ENCODE peak calls at places on chromosomes 4 and X, in nine cellular contexts. P, C, L, U, I, F, S, V and D are unnamed samples. For H3K4me1, the result is how much of the 10 kb centered on the place peaks cover.

GRCh38 chr4:101594588-101594987 is 195.9 kb upstream of the BANK1 start:
- DNase-seq in P (no peak), C (no peak), L (no peak), U (no peak), I (no peak), F (no peak), S (no peak), V (no peak), D (no peak)

GRCh38 chr4:46386570-46386969 is 3.4 kb downstream of the GABRA2 start:
- DNase-seq in P (no peak), C (no peak), L (no peak), U (no peak), I (no peak), F (no peak), S (no peak), V (no peak), D (no peak)

GRCh38 chr4:41437264-41437566 is 100.7 kb upstream of the LIMCH1 start:
- DNase-seq in P (no peak), C (no peak), L (no peak), U (no peak), I (no peak), F (no peak), S (no peak), V (no peak), D (no peak)

GRCh38 chr4:20037745-20038144 is 214.0 kb upstream of the SLIT2 start:
- DNase-seq in P (no peak), C (no peak), L (no peak), U (no peak), I (no peak), F (no peak), S (no peak), V (no peak), D (no peak)

GRCh38 chr4:41256131-41256739 is 493 bp upstream of the UCHL1 start:
- DNase-seq in P (no peak), C (no peak), L (no peak), U (no peak), I (no peak), F (peak), S (no peak), V (peak), D (no peak)

GRCh38 chrX:97260679-97261078 is 377.0 kb downstream of the RPA4 start:
- DNase-seq in P (no peak), C (no peak), L (no peak), U (no peak), I (no peak), F (no peak), S (no peak), V (no peak), D (no peak)

GRCh38 chrX:17007134-17007768 is 60.8 kb downstream of the REPS2 start:
- DNase-seq in P (no peak), C (no peak), L (no peak), U (peak), I (peak), F (peak), S (no peak), V (peak), D (no peak)

GRCh38 chr4:3367866-3368265 is 73.9 kb upstream of the HGFAC start:
- DNase-seq in P (no peak), C (no peak), L (no peak), U (no peak), I (no peak), F (no peak), S (no peak), V (no peak), D (no peak)

GRCh38 chr4:82293304-82293703 is 80.5 kb downstream of the HNRNPD start:
- DNase-seq in P (no peak), C (no peak), L (no peak), U (peak), I (no peak), F (peak), S (no peak), V (no peak), D (peak)

GRCh38 chrX:67692246-67692645 is 148.4 kb downstream of the AR start:
- DNase-seq in P (no peak), C (no peak), L (no peak), U (peak), I (no peak), F (no peak), S (no peak), V (peak), D (no peak)

GRCh38 chrX:40097492-40098263 is at the start of gene BCOR:
- DNase-seq in P (peak), C (peak), L (peak), U (peak), I (peak), F (peak), S (peak), V (peak), D (peak)

GRCh38 chr4:40596522-40596921 is 33.1 kb downstream of the RBM47 start:
- DNase-seq in P (no peak), C (no peak), L (no peak), U (no peak), I (no peak), F (no peak), S (no peak), V (no peak), D (no peak)

GRCh38 chr4:107153228-107153627 is 117.1 kb upstream of the DKK2 start:
- DNase-seq in P (no peak), C (peak), L (no peak), U (no peak), I (no peak), F (no peak), S (no peak), V (peak), D (no peak)

GRCh38 chr4:15332377-15332776 is 95.5 kb upstream of the C1QTNF7 start:
- DNase-seq in P (no peak), C (no peak), L (no peak), U (no peak), I (no peak), F (no peak), S (no peak), V (no peak), D (no peak)

GRCh38 chrX:134544614-134545255 is 84.8 kb downstream of the HPRT1 start:
- DNase-seq in P (no peak), C (no peak), L (no peak), U (no peak), I (no peak), F (no peak), S (no peak), V (no peak), D (no peak)

GRCh38 chrX:134543201-134543797 is 83.3 kb downstream of the HPRT1 start:
- DNase-seq in P (no peak), C (no peak), L (no peak), U (no peak), I (no peak), F (no peak), S (no peak), V (peak), D (no peak)

GRCh38 chrX:134542485-134542884 is 82.5 kb downstream of the HPRT1 start:
- DNase-seq in P (no peak), C (no peak), L (no peak), U (peak), I (no peak), F (peak), S (no peak), V (peak), D (no peak)

GRCh38 chrX:134545524-134545923 is 85.6 kb downstream of the HPRT1 start:
- DNase-seq in P (no peak), C (no peak), L (no peak), U (no peak), I (no peak), F (no peak), S (no peak), V (no peak), D (no peak)

DNA sequence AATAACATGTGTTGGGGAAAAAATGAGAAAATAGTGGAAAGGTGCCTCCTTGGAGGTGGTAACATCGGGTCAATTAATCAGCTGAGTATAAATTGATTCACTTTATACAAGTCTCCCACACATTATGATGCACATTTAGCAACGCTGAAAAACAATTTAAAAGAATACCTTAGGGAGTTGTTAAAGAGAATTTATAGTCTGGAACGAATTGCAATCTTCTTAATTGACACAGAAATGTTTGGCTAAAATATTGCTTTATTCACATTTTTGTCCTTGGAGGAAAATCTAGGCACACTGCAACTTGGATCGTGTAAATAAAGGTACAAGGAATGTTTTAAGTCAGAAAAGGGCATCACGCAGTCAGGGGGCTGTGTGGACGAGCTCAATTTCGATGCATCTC is 84.2 kb downstream of the HPRT1 start:
- DNase-seq in P (no peak), C (no peak), L (no peak), U (no peak), I (no peak), F (no peak), S (no peak), V (no peak), D (no peak)
- H3K4me3 ChIP-seq in P (no peak), C (no peak), L (no peak), U (no peak), I (no peak), F (no peak), S (no peak), V (no peak), D (no peak)

GRCh38 chr4:7506572-7506971 is 71.8 kb upstream of the PSAPL1 start:
- DNase-seq in P (no peak), C (no peak), L (no peak), U (no peak), I (no peak), F (no peak), S (no peak), V (no peak), D (no peak)
- H3K4me1 ChIP-seq in P (under half), C (under half), L (under half), U (under half), I (under half), F (under half), S (under half), V (under half), D (under half)

DNA sequence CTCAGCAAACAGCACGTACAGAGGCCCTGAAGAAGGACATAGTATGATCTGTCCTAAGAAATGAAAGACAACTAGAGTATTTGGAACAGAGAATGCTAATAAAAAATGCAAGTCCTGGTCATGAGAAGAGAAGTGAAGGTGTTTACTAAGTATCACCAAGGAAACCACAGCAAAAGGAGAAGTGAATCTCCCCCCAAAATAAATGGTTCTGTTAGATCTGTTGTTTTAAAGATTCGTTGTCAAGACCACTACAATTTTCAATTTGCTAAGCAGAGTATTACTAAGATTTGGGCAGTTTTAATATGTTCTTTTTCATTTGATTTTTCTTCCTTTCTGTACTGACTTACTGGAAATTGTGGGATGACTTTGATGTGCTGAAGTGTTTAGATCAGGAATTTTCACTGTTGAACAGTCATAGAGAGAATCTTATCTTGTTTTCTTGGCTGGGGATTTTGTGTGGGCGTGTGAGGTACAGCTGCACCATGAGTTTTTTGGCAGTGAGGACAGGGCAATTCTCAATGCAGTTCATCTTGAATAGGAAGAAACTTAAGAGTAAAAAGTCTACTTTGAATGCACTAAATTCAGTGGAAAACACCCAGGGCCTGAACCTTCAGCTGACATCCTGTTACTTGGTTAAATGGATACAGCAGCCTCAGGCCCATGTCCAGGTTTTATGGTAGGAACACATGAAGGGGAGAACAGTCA is 132.2 kb downstream of the STIM2 start:
- DNase-seq in P (no peak), C (no peak), L (no peak), U (peak), I (no peak), F (peak), S (peak), V (peak), D (no peak)
- TF ChIP-seq CTCF in P (no peak), C (no peak), L (no peak), U (no peak), I (no peak), F (no peak), S (no peak), V (no peak), D (no peak)

GRCh38 chr4:142567199-142567598 is 278.9 kb downstream of the INPP4B start:
- DNase-seq in P (no peak), C (no peak), L (no peak), U (no peak), I (no peak), F (no peak), S (no peak), V (no peak), D (peak)
- H3K4me3 ChIP-seq in P (no peak), C (no peak), L (no peak), U (no peak), I (no peak), F (no peak), S (no peak), V (no peak), D (peak)

DNA sequence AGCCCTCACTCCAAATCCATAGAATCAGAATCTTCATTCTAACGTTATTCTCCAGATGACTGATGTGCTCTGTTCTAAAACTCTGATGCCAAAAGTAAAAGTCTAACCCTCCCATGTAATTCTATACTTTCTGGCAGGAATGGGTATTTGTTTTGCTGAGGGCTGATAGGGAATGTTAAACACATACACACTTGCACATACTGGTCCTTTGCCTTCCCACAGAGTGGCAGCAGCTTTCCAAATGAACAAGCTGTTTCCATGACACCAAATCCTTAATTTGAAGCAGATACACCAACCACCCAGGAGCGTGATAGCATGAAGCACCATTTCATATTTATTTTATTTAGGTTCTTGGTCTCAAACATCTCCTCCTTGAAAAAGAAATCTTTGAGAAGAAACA is 155.5 kb upstream of the PRDX4 start:
- DNase-seq in P (no peak), C (no peak), L (no peak), U (no peak), I (no peak), F (no peak), S (no peak), V (no peak), D (no peak)
- H3K4me1 ChIP-seq in P (under half), C (under half), L (under half), U (under half), I (under half), F (under half), S (under half), V (under half), D (under half)

DNA sequence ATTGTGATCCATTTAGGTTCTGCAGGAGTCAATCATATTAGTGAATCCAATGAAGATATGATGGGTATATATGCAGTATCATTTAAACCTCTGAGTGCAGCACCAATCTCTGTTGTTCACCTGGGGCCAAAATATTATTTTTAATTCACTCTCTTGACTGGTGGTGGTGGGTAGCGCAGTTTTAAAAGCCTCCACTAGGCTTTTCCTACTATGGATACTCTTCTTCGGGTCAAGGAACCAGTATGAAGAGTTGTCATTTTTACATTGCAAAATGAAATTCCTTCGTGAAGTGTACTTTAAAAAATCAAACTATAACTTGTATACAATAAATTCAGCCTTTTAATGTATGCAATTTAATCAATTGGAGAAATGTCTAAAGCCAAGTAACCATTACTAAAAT is 56.5 kb downstream of the QRFPR start:
- DNase-seq in P (no peak), C (no peak), L (no peak), U (no peak), I (no peak), F (no peak), S (no peak), V (no peak), D (no peak)
- TF ChIP-seq CTCF in P (no peak), C (no peak), L (no peak), U (no peak), I (no peak), F (no peak), S (no peak), V (no peak), D (no peak)

GRCh38 chrX:115560211-115560977 is 580 bp upstream of the PLS3 start:
- DNase-seq in P (no peak), C (no peak), L (no peak), U (peak), I (peak), F (no peak), S (no peak), V (no peak), D (no peak)
- H3K4me3 ChIP-seq in P (peak), C (peak), L (peak), U (peak), I (no peak), F (no peak), S (peak), V (peak), D (no peak)

GRCh38 chrX:153927936-153928760 is 2.1 kb upstream of the ARHGAP4 start:
- DNase-seq in P (peak), C (peak), L (peak), U (peak), I (peak), F (peak), S (peak), V (peak), D (peak)
- H3K4me1 ChIP-seq in P (under half), C (under half), L (under half), U (under half), I (under half), F (under half), S (under half), V (under half), D (under half)

GRCh38 chrX:20593402-20593801 is 326.7 kb upstream of the RPS6KA3 start:
- DNase-seq in P (no peak), C (no peak), L (no peak), U (no peak), I (no peak), F (no peak), S (no peak), V (no peak), D (no peak)

GRCh38 chrX:20595928-20596550 is 329.3 kb upstream of the RPS6KA3 start:
- DNase-seq in P (no peak), C (no peak), L (no peak), U (peak), I (no peak), F (no peak), S (no peak), V (peak), D (no peak)

GRCh38 chrX:20593836-20594235 is 327.1 kb upstream of the RPS6KA3 start:
- DNase-seq in P (no peak), C (no peak), L (no peak), U (no peak), I (no peak), F (no peak), S (no peak), V (no peak), D (no peak)

GRCh38 chrX:20596856-20597255 is 330.1 kb upstream of the RPS6KA3 start:
- DNase-seq in P (no peak), C (no peak), L (no peak), U (no peak), I (no peak), F (no peak), S (no peak), V (no peak), D (no peak)

DNA sequence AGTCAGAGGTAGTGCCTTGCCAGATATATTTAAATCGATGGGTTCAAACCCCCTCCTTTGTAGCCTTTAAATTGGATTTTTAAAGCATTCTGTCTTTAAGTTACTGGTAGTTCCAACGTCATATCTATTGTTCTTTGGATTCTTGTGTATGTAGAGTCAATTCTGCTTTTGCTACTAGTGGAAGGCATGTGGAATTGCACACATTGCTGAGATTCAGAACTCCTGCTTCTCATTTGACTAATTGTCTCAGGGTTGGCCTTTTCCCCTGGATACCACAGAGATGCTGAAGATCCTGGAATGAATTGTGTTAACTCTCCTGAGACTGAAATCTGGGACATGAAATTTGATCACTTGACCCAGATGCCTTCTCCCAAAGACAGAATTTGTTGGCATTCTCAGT is 328.3 kb upstream of the RPS6KA3 start:
- DNase-seq in P (no peak), C (no peak), L (no peak), U (no peak), I (no peak), F (no peak), S (no peak), V (peak), D (no peak)
- TF ChIP-seq CTCF in P (peak), C (no peak), L (no peak), U (peak), I (no peak), F (no peak), S (no peak), V (no peak), D (no peak)

GRCh38 chr4:154744341-154744948 is 645 bp downstream of the LRAT start:
- DNase-seq in P (no peak), C (no peak), L (no peak), U (no peak), I (peak), F (no peak), S (no peak), V (no peak), D (no peak)
- H3K4me3 ChIP-seq in P (peak), C (peak), L (peak), U (peak), I (peak), F (no peak), S (peak), V (no peak), D (peak)